ENCODE peak calls at places on chromosome 6, in ten cellular contexts. One of them, this sample, is unnamed.

GRCh38 chr6:11772109-11772830 is 6.3 kb downstream of the ADTRP start:
- DNase-seq in left ventricle myocardium inferior: no peak
- DNase-seq in fibroblast of pulmonary artery: peak
- DNase-seq in prostate gland: peak
- DNase-seq in psoas muscle: peak
- DNase-seq in ovary: no peak
- DNase-seq in BE2C: no peak
- DNase-seq in epithelial cell of esophagus: peak
- DNase-seq in cardiac fibroblast: peak
- DNase-seq in sigmoid colon: peak
- DNase-seq in this sample: peak

GRCh38 chr6:90194371-90194841 is 102.2 kb downstream of the BACH2 start:
- DNase-seq in epithelial cell of esophagus: peak
- DNase-seq in fibroblast of pulmonary artery: peak
- DNase-seq in sigmoid colon: no peak
- DNase-seq in psoas muscle: no peak
- DNase-seq in cardiac fibroblast: no peak
- DNase-seq in ovary: no peak
- DNase-seq in prostate gland: no peak
- DNase-seq in left ventricle myocardium inferior: no peak
- DNase-seq in BE2C: no peak
- DNase-seq in this sample: peak

GRCh38 chr6:143757346-143757832 is 79.6 kb downstream of the PHACTR2 start:
- DNase-seq in left ventricle myocardium inferior: no peak
- DNase-seq in prostate gland: no peak
- DNase-seq in cardiac fibroblast: no peak
- DNase-seq in psoas muscle: no peak
- DNase-seq in epithelial cell of esophagus: no peak
- DNase-seq in sigmoid colon: no peak
- DNase-seq in fibroblast of pulmonary artery: no peak
- DNase-seq in BE2C: no peak
- DNase-seq in ovary: no peak
- DNase-seq in this sample: no peak

GRCh38 chr6:16706029-16706428 is 55.2 kb downstream of the ATXN1 start:
- DNase-seq in BE2C: no peak
- DNase-seq in epithelial cell of esophagus: peak
- DNase-seq in prostate gland: no peak
- DNase-seq in sigmoid colon: no peak
- DNase-seq in left ventricle myocardium inferior: no peak
- DNase-seq in cardiac fibroblast: no peak
- DNase-seq in psoas muscle: no peak
- DNase-seq in fibroblast of pulmonary artery: no peak
- DNase-seq in ovary: no peak
- DNase-seq in this sample: no peak

GRCh38 chr6:154529957-154530356 is 19.5 kb upstream of the CNKSR3 start:
- DNase-seq in prostate gland: no peak
- DNase-seq in sigmoid colon: no peak
- DNase-seq in BE2C: no peak
- DNase-seq in cardiac fibroblast: no peak
- DNase-seq in left ventricle myocardium inferior: no peak
- DNase-seq in epithelial cell of esophagus: no peak
- DNase-seq in fibroblast of pulmonary artery: no peak
- DNase-seq in psoas muscle: no peak
- DNase-seq in ovary: no peak
- DNase-seq in this sample: no peak

GRCh38 chr6:32868257-32868788 is 14.3 kb downstream of the PSMB9 start:
- DNase-seq in sigmoid colon: peak
- DNase-seq in fibroblast of pulmonary artery: peak
- DNase-seq in psoas muscle: peak
- DNase-seq in ovary: peak
- DNase-seq in BE2C: peak
- DNase-seq in prostate gland: peak
- DNase-seq in epithelial cell of esophagus: peak
- DNase-seq in left ventricle myocardium inferior: peak
- DNase-seq in cardiac fibroblast: peak
- DNase-seq in this sample: no peak

GRCh38 chr6:10801224-10801848 is 37.0 kb downstream of the MAK start:
- DNase-seq in sigmoid colon: no peak
- DNase-seq in fibroblast of pulmonary artery: peak
- DNase-seq in epithelial cell of esophagus: peak
- DNase-seq in psoas muscle: peak
- DNase-seq in BE2C: peak
- DNase-seq in left ventricle myocardium inferior: peak
- DNase-seq in cardiac fibroblast: peak
- DNase-seq in ovary: peak
- DNase-seq in prostate gland: peak
- DNase-seq in this sample: peak

GRCh38 chr6:63571382-63571882 is 848 bp upstream of the LOC128125822 start:
- DNase-seq in fibroblast of pulmonary artery: no peak
- DNase-seq in prostate gland: no peak
- DNase-seq in epithelial cell of esophagus: no peak
- DNase-seq in ovary: no peak
- DNase-seq in psoas muscle: no peak
- DNase-seq in BE2C: no peak
- DNase-seq in cardiac fibroblast: peak
- DNase-seq in left ventricle myocardium inferior: no peak
- DNase-seq in sigmoid colon: no peak
- DNase-seq in this sample: no peak

GRCh38 chr6:154406869-154407268 is 50.3 kb upstream of the IPCEF1 start:
- DNase-seq in prostate gland: no peak
- DNase-seq in ovary: no peak
- DNase-seq in BE2C: no peak
- DNase-seq in cardiac fibroblast: no peak
- DNase-seq in fibroblast of pulmonary artery: no peak
- DNase-seq in left ventricle myocardium inferior: no peak
- DNase-seq in epithelial cell of esophagus: no peak
- DNase-seq in psoas muscle: no peak
- DNase-seq in sigmoid colon: no peak
- DNase-seq in this sample: no peak

GRCh38 chr6:119172813-119173212 is 94.3 kb upstream of the FAM184A start:
- DNase-seq in cardiac fibroblast: peak
- DNase-seq in fibroblast of pulmonary artery: peak
- DNase-seq in sigmoid colon: no peak
- DNase-seq in left ventricle myocardium inferior: no peak
- DNase-seq in epithelial cell of esophagus: peak
- DNase-seq in ovary: no peak
- DNase-seq in psoas muscle: no peak
- DNase-seq in prostate gland: no peak
- DNase-seq in BE2C: no peak
- DNase-seq in this sample: peak

GRCh38 chr6:17932362-17932852 is 55.0 kb downstream of the KIF13A start:
- DNase-seq in ovary: peak
- DNase-seq in sigmoid colon: peak
- DNase-seq in fibroblast of pulmonary artery: peak
- DNase-seq in left ventricle myocardium inferior: peak
- DNase-seq in prostate gland: no peak
- DNase-seq in psoas muscle: peak
- DNase-seq in BE2C: no peak
- DNase-seq in cardiac fibroblast: peak
- DNase-seq in epithelial cell of esophagus: peak
- DNase-seq in this sample: peak

GRCh38 chr6:130928158-130928917 is 101.1 kb downstream of the SMLR1 start:
- DNase-seq in fibroblast of pulmonary artery: no peak
- DNase-seq in psoas muscle: no peak
- DNase-seq in cardiac fibroblast: no peak
- DNase-seq in BE2C: no peak
- DNase-seq in epithelial cell of esophagus: no peak
- DNase-seq in sigmoid colon: no peak
- DNase-seq in left ventricle myocardium inferior: no peak
- DNase-seq in ovary: no peak
- DNase-seq in prostate gland: no peak
- DNase-seq in this sample: no peak

GRCh38 chr6:7728855-7729590 is 3.1 kb downstream of the BMP6 start:
- DNase-seq in ovary: no peak
- DNase-seq in epithelial cell of esophagus: no peak
- DNase-seq in left ventricle myocardium inferior: no peak
- DNase-seq in sigmoid colon: no peak
- DNase-seq in fibroblast of pulmonary artery: peak
- DNase-seq in BE2C: no peak
- DNase-seq in prostate gland: no peak
- DNase-seq in psoas muscle: no peak
- DNase-seq in cardiac fibroblast: peak
- DNase-seq in this sample: no peak

GRCh38 chr6:134863763-134864510 is 86.0 kb downstream of the ALDH8A1 start:
- DNase-seq in sigmoid colon: no peak
- DNase-seq in left ventricle myocardium inferior: no peak
- DNase-seq in prostate gland: no peak
- DNase-seq in ovary: no peak
- DNase-seq in BE2C: no peak
- DNase-seq in fibroblast of pulmonary artery: no peak
- DNase-seq in cardiac fibroblast: no peak
- DNase-seq in psoas muscle: no peak
- DNase-seq in epithelial cell of esophagus: no peak
- DNase-seq in this sample: no peak

DNA sequence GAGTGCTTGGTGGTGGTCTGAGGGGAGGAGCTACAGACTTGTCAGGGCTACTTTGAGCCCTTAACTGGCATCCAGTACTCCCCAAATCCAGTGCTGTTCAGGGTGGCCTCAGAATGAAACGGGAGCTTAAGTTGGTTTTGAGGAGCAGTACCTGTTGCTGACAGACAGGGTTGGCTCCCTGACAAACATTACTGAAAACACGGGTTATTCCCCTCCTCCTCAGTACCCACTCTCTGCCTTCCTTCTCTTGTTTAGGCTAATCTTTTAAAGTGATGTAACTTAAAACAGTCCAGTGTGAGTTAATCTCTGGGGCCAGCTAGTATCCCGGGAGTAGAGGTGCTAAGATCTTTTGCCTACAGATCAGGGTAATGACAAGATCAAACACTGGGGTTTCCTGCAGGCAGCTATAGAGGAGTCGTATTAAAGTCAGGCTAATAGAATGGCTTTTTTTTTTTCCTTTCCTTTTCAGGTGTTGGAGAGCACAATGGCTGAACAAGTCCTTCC is 3.7 kb downstream of the TNFAIP3 start:
- DNase-seq in left ventricle myocardium inferior: no peak
- DNase-seq in fibroblast of pulmonary artery: peak
- DNase-seq in epithelial cell of esophagus: peak
- DNase-seq in BE2C: no peak
- DNase-seq in cardiac fibroblast: no peak
- DNase-seq in psoas muscle: no peak
- DNase-seq in sigmoid colon: no peak
- DNase-seq in ovary: no peak
- DNase-seq in prostate gland: no peak
- DNase-seq in this sample: no peak
- TF ChIP-seq CTCF in left ventricle myocardium inferior: no peak
- TF ChIP-seq CTCF in fibroblast of pulmonary artery: peak
- TF ChIP-seq CTCF in epithelial cell of esophagus: peak
- TF ChIP-seq CTCF in BE2C: no peak
- TF ChIP-seq CTCF in cardiac fibroblast: peak
- TF ChIP-seq CTCF in psoas muscle: peak
- TF ChIP-seq CTCF in sigmoid colon: peak
- TF ChIP-seq CTCF in ovary: no peak
- TF ChIP-seq CTCF in prostate gland: no peak
- TF ChIP-seq CTCF in this sample: no peak

DNA sequence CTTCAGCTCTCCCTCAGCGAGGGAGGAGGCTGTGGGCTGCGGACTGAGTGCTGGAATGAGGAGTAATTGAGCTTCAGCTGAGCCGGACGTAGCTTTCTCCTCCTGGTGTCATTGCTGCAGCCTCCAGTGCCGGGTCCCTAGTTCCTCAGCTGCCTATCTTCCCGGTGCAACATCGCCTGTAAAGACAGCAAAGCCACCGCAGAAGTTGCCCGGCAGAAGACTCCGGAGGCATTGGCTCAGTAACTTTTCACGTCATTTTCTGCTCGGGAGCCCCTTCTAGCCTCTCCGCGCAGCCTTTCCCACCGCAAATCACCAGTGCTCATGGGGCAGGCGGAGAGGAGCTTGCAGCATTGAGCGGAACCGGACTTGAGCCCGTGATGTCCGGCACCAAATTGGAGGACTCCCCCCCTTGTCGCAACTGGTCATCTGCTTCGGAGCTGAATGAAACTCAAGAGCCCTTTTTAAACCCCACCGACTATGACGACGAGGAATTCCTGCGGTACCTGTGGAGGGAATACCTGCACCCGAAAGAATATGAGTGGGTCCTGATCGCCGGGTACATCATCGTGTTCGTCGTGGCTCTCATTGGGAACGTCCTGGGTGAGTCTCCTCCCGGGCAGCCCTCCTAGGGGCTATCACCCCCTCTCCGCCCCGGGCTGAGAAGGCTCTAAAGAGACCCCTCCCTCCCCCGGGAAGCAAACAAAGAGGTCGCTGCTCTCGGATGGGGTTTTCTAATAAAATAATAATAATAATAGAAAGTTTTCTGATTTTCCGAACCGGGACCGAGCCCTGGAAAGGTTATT is at the start of gene HCRTR2:
- DNase-seq in fibroblast of pulmonary artery: no peak
- DNase-seq in psoas muscle: no peak
- DNase-seq in epithelial cell of esophagus: no peak
- DNase-seq in cardiac fibroblast: no peak
- DNase-seq in prostate gland: no peak
- DNase-seq in ovary: no peak
- DNase-seq in left ventricle myocardium inferior: no peak
- DNase-seq in BE2C: no peak
- DNase-seq in sigmoid colon: no peak
- DNase-seq in this sample: no peak
- H3K4me3 ChIP-seq in fibroblast of pulmonary artery: no peak
- H3K4me3 ChIP-seq in psoas muscle: peak
- H3K4me3 ChIP-seq in epithelial cell of esophagus: no peak
- H3K4me3 ChIP-seq in cardiac fibroblast: no peak
- H3K4me3 ChIP-seq in prostate gland: no peak
- H3K4me3 ChIP-seq in ovary: no peak
- H3K4me3 ChIP-seq in left ventricle myocardium inferior: peak
- H3K4me3 ChIP-seq in BE2C: no peak
- H3K4me3 ChIP-seq in sigmoid colon: no peak
- H3K4me3 ChIP-seq in this sample: peak

GRCh38 chr6:158799051-158799792 is 19.9 kb downstream of the EZR start:
- DNase-seq in cardiac fibroblast: peak
- DNase-seq in prostate gland: peak
- DNase-seq in epithelial cell of esophagus: peak
- DNase-seq in fibroblast of pulmonary artery: peak
- DNase-seq in ovary: no peak
- DNase-seq in psoas muscle: no peak
- DNase-seq in left ventricle myocardium inferior: no peak
- DNase-seq in BE2C: peak
- DNase-seq in sigmoid colon: no peak
- DNase-seq in this sample: no peak
- TF ChIP-seq CTCF in cardiac fibroblast: no peak
- TF ChIP-seq CTCF in prostate gland: peak
- TF ChIP-seq CTCF in epithelial cell of esophagus: no peak
- TF ChIP-seq CTCF in fibroblast of pulmonary artery: no peak
- TF ChIP-seq CTCF in ovary: no peak
- TF ChIP-seq CTCF in psoas muscle: no peak
- TF ChIP-seq CTCF in left ventricle myocardium inferior: peak
- TF ChIP-seq CTCF in BE2C: peak
- TF ChIP-seq CTCF in sigmoid colon: no peak
- TF ChIP-seq CTCF in this sample: no peak

DNA sequence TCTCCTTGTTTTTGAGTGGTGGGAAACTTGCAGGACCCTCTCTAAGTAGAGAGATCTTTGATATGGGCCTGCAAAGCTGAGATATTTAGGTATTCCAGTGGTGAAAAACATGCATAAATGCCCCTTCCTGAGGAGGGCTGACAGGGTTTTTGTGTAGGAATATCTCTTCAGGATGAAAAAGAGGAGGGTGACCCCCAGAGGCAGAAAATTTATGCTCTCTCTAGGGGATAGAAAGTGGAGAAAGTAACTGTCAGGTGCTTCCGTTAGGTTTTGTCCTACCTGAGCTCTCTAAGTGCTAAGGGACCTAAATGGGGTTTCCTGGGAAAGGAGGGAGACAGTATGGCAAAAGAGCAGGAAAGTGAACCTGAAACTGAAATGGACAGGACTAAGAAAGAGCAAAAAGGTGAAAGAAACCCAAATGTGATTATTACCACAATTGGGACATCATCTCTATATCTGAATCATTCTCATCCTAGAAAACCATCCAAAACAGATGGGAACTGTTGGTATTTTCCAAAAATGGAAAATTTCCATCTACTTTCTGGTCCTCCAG is 2.0 kb downstream of the COL19A1 start:
- DNase-seq in sigmoid colon: no peak
- DNase-seq in cardiac fibroblast: no peak
- DNase-seq in prostate gland: no peak
- DNase-seq in BE2C: no peak
- DNase-seq in fibroblast of pulmonary artery: no peak
- DNase-seq in psoas muscle: no peak
- DNase-seq in epithelial cell of esophagus: no peak
- DNase-seq in ovary: no peak
- DNase-seq in left ventricle myocardium inferior: no peak
- DNase-seq in this sample: no peak
- H3K4me3 ChIP-seq in sigmoid colon: no peak
- H3K4me3 ChIP-seq in cardiac fibroblast: no peak
- H3K4me3 ChIP-seq in prostate gland: no peak
- H3K4me3 ChIP-seq in BE2C: no peak
- H3K4me3 ChIP-seq in fibroblast of pulmonary artery: no peak
- H3K4me3 ChIP-seq in psoas muscle: no peak
- H3K4me3 ChIP-seq in epithelial cell of esophagus: no peak
- H3K4me3 ChIP-seq in ovary: no peak
- H3K4me3 ChIP-seq in left ventricle myocardium inferior: no peak
- H3K4me3 ChIP-seq in this sample: no peak

This sample was measured in HFF-Myc.